ENCODE peak calls at places on chromosomes 6 and 20, in nine cellular contexts. One of them, this sample, is unnamed.

GRCh38 chr6:10759884-10760329 is 12.3 kb downstream of the TMEM14B start:
- DNase-seq in CD8-positive, alpha-beta T cell: no peak
- DNase-seq in retinal pigment epithelial cell: peak
- DNase-seq in non-pigmented ciliary epithelial cell: peak
- DNase-seq in NCI-H774: no peak
- DNase-seq in neural crest cell: no peak
- DNase-seq in HCEC 1CT: peak
- DNase-seq in lung: no peak
- DNase-seq in stromal cell of bone marrow: peak
- DNase-seq in this sample: no peak

GRCh38 chr6:26311385-26312095 is 53.5 kb upstream of the BTN3A2 start:
- DNase-seq in CD8-positive, alpha-beta T cell: peak
- DNase-seq in retinal pigment epithelial cell: no peak
- DNase-seq in non-pigmented ciliary epithelial cell: no peak
- DNase-seq in NCI-H774: peak
- DNase-seq in neural crest cell: no peak
- DNase-seq in HCEC 1CT: peak
- DNase-seq in lung: peak
- DNase-seq in stromal cell of bone marrow: no peak
- DNase-seq in this sample: peak

GRCh38 chr6:118344014-118344670 is 204.0 kb upstream of the PLN start:
- DNase-seq in CD8-positive, alpha-beta T cell: no peak
- DNase-seq in retinal pigment epithelial cell: no peak
- DNase-seq in non-pigmented ciliary epithelial cell: no peak
- DNase-seq in NCI-H774: no peak
- DNase-seq in neural crest cell: no peak
- DNase-seq in HCEC 1CT: no peak
- DNase-seq in lung: no peak
- DNase-seq in stromal cell of bone marrow: no peak
- DNase-seq in this sample: no peak

GRCh38 chr20:61435184-61435822 is 183.2 kb downstream of the CDH4 start:
- DNase-seq in CD8-positive, alpha-beta T cell: no peak
- DNase-seq in retinal pigment epithelial cell: no peak
- DNase-seq in non-pigmented ciliary epithelial cell: no peak
- DNase-seq in NCI-H774: no peak
- DNase-seq in neural crest cell: no peak
- DNase-seq in HCEC 1CT: no peak
- DNase-seq in lung: no peak
- DNase-seq in stromal cell of bone marrow: no peak
- DNase-seq in this sample: no peak

GRCh38 chr6:136761227-136761922 is 30.9 kb downstream of the MAP3K5 start:
- DNase-seq in CD8-positive, alpha-beta T cell: peak
- DNase-seq in retinal pigment epithelial cell: no peak
- DNase-seq in non-pigmented ciliary epithelial cell: no peak
- DNase-seq in NCI-H774: no peak
- DNase-seq in neural crest cell: no peak
- DNase-seq in HCEC 1CT: no peak
- DNase-seq in lung: no peak
- DNase-seq in stromal cell of bone marrow: no peak
- DNase-seq in this sample: peak

GRCh38 chr6:117200067-117200466 is 65.3 kb upstream of the VGLL2 start:
- DNase-seq in CD8-positive, alpha-beta T cell: no peak
- DNase-seq in retinal pigment epithelial cell: no peak
- DNase-seq in non-pigmented ciliary epithelial cell: no peak
- DNase-seq in NCI-H774: no peak
- DNase-seq in neural crest cell: no peak
- DNase-seq in HCEC 1CT: no peak
- DNase-seq in lung: no peak
- DNase-seq in stromal cell of bone marrow: no peak
- DNase-seq in this sample: no peak

GRCh38 chr6:34834789-34835518 is 43.1 kb downstream of the BLTP3A start:
- DNase-seq in CD8-positive, alpha-beta T cell: no peak
- DNase-seq in retinal pigment epithelial cell: no peak
- DNase-seq in non-pigmented ciliary epithelial cell: peak
- DNase-seq in NCI-H774: no peak
- DNase-seq in neural crest cell: no peak
- DNase-seq in HCEC 1CT: peak
- DNase-seq in lung: no peak
- DNase-seq in stromal cell of bone marrow: no peak
- DNase-seq in this sample: no peak

GRCh38 chr20:60271597-60271996 is 313.4 kb downstream of the CDH26 start:
- DNase-seq in CD8-positive, alpha-beta T cell: no peak
- DNase-seq in retinal pigment epithelial cell: no peak
- DNase-seq in non-pigmented ciliary epithelial cell: no peak
- DNase-seq in NCI-H774: no peak
- DNase-seq in neural crest cell: no peak
- DNase-seq in HCEC 1CT: no peak
- DNase-seq in lung: no peak
- DNase-seq in stromal cell of bone marrow: no peak
- DNase-seq in this sample: no peak

GRCh38 chr6:141351721-141352120 is 781.0 kb upstream of the GJE1 start:
- DNase-seq in CD8-positive, alpha-beta T cell: no peak
- DNase-seq in retinal pigment epithelial cell: no peak
- DNase-seq in non-pigmented ciliary epithelial cell: no peak
- DNase-seq in NCI-H774: no peak
- DNase-seq in neural crest cell: no peak
- DNase-seq in HCEC 1CT: no peak
- DNase-seq in lung: no peak
- DNase-seq in stromal cell of bone marrow: no peak
- DNase-seq in this sample: no peak

GRCh38 chr6:148720371-148720770 is 26.5 kb upstream of the UST start:
- DNase-seq in CD8-positive, alpha-beta T cell: no peak
- DNase-seq in retinal pigment epithelial cell: no peak
- DNase-seq in non-pigmented ciliary epithelial cell: peak
- DNase-seq in NCI-H774: no peak
- DNase-seq in neural crest cell: no peak
- DNase-seq in HCEC 1CT: peak
- DNase-seq in lung: no peak
- DNase-seq in stromal cell of bone marrow: peak
- DNase-seq in this sample: no peak

GRCh38 chr20:18133962-18134361 is 3.7 kb upstream of the KAT14 start:
- DNase-seq in CD8-positive, alpha-beta T cell: no peak
- DNase-seq in retinal pigment epithelial cell: no peak
- DNase-seq in non-pigmented ciliary epithelial cell: no peak
- DNase-seq in NCI-H774: no peak
- DNase-seq in neural crest cell: no peak
- DNase-seq in HCEC 1CT: no peak
- DNase-seq in lung: peak
- DNase-seq in stromal cell of bone marrow: no peak
- DNase-seq in this sample: no peak

GRCh38 chr6:155200012-155200411 is 63.8 kb upstream of the CLDN20 start:
- DNase-seq in CD8-positive, alpha-beta T cell: no peak
- DNase-seq in retinal pigment epithelial cell: no peak
- DNase-seq in non-pigmented ciliary epithelial cell: no peak
- DNase-seq in NCI-H774: no peak
- DNase-seq in neural crest cell: no peak
- DNase-seq in HCEC 1CT: no peak
- DNase-seq in lung: no peak
- DNase-seq in stromal cell of bone marrow: no peak
- DNase-seq in this sample: no peak

GRCh38 chr20:22346716-22347115 is 237.7 kb downstream of the FOXA2 start:
- DNase-seq in CD8-positive, alpha-beta T cell: no peak
- DNase-seq in retinal pigment epithelial cell: no peak
- DNase-seq in non-pigmented ciliary epithelial cell: no peak
- DNase-seq in NCI-H774: no peak
- DNase-seq in neural crest cell: no peak
- DNase-seq in HCEC 1CT: no peak
- DNase-seq in lung: no peak
- DNase-seq in stromal cell of bone marrow: no peak
- DNase-seq in this sample: no peak

GRCh38 chr6:2976571-2977085 is 5.3 kb upstream of the SERPINB6 start:
- DNase-seq in CD8-positive, alpha-beta T cell: no peak
- DNase-seq in retinal pigment epithelial cell: no peak
- DNase-seq in non-pigmented ciliary epithelial cell: no peak
- DNase-seq in NCI-H774: no peak
- DNase-seq in neural crest cell: no peak
- DNase-seq in HCEC 1CT: peak
- DNase-seq in lung: no peak
- DNase-seq in stromal cell of bone marrow: no peak
- DNase-seq in this sample: no peak

GRCh38 chr6:9140181-9140580 is 704.8 kb upstream of the SLC35B3 start:
- DNase-seq in CD8-positive, alpha-beta T cell: no peak
- DNase-seq in retinal pigment epithelial cell: no peak
- DNase-seq in non-pigmented ciliary epithelial cell: no peak
- DNase-seq in NCI-H774: peak
- DNase-seq in neural crest cell: no peak
- DNase-seq in HCEC 1CT: no peak
- DNase-seq in lung: peak
- DNase-seq in stromal cell of bone marrow: no peak
- DNase-seq in this sample: no peak

GRCh38 chr20:63409834-63410435 is 48.8 kb upstream of the CHRNA4 start:
- DNase-seq in CD8-positive, alpha-beta T cell: no peak
- DNase-seq in retinal pigment epithelial cell: no peak
- DNase-seq in non-pigmented ciliary epithelial cell: no peak
- DNase-seq in NCI-H774: no peak
- DNase-seq in neural crest cell: no peak
- DNase-seq in HCEC 1CT: no peak
- DNase-seq in lung: no peak
- DNase-seq in stromal cell of bone marrow: no peak
- DNase-seq in this sample: no peak

GRCh38 chr6:4459032-4459431 is 317.2 kb upstream of the CDYL start:
- DNase-seq in CD8-positive, alpha-beta T cell: no peak
- DNase-seq in retinal pigment epithelial cell: peak
- DNase-seq in non-pigmented ciliary epithelial cell: peak
- DNase-seq in NCI-H774: no peak
- DNase-seq in neural crest cell: no peak
- DNase-seq in HCEC 1CT: peak
- DNase-seq in lung: no peak
- DNase-seq in stromal cell of bone marrow: peak
- DNase-seq in this sample: no peak